ENCODE peak calls at places on chromosomes 3 and 15, in four cellular contexts. M is suprapubic skin, N is adrenal gland, B is heart left ventricle. P is an unnamed sample.

GRCh38 chr3:136676009-136676408 is 76.2 kb downstream of the STAG1 start:
- DNase-seq in B (no peak), M (no peak), N (no peak), P (no peak)

GRCh38 chr15:25717116-25717755 is 145.9 kb downstream of the ATP10A start:
- DNase-seq in B (no peak), M (no peak), N (no peak), P (no peak)

GRCh38 chr15:58545307-58546065 is 113.7 kb downstream of the LIPC start:
- DNase-seq in B (no peak), N (no peak), M (no peak), P (no peak)

GRCh38 chr3:158107508-158108095 is 1.4 kb upstream of the SHOX2 start:
- DNase-seq in N (no peak), M (no peak), B (no peak), P (no peak)

GRCh38 chr3:69385723-69386483 is at the start of gene FRMD4B:
- DNase-seq in M (peak), N (peak), B (peak), P (no peak)

GRCh38 chr15:47367991-47368390 is 349.3 kb upstream of the SEMA6D start:
- DNase-seq in M (no peak), B (no peak), N (no peak), P (no peak)

GRCh38 chr3:102224171-102224570 is 210.6 kb upstream of the ZPLD1 start:
- DNase-seq in B (no peak), N (no peak), M (no peak), P (no peak)

GRCh38 chr3:168417016-168417415 is 321.3 kb upstream of the GOLIM4 start:
- DNase-seq in N (no peak), M (no peak), B (no peak), P (no peak)

GRCh38 chr15:97091093-97091492 is 760.6 kb downstream of the NR2F2 start:
- DNase-seq in M (no peak), B (no peak), N (no peak), P (no peak)

GRCh38 chr15:36392666-36393266 is 186.7 kb upstream of the CDIN1 start:
- DNase-seq in M (no peak), N (no peak), B (no peak), P (no peak)

GRCh38 chr3:45748068-45748467 is 48.3 kb downstream of the SLC6A20 start:
- DNase-seq in M (no peak), B (no peak), N (no peak), P (no peak)

GRCh38 chr3:108292905-108293328 is 3.4 kb upstream of the HHLA2 start:
- DNase-seq in B (no peak), N (no peak), M (no peak), P (no peak)

GRCh38 chr3:24110051-24110450 is 165.0 kb downstream of the NR1D2 start:
- DNase-seq in M (no peak), N (no peak), B (no peak), P (no peak)

GRCh38 chr3:170485294-170485693 is 66.6 kb downstream of the CLDN11 start:
- DNase-seq in N (no peak), M (no peak), B (no peak), P (no peak)

GRCh38 chr3:124268355-124268754 is 276.4 kb upstream of the ROPN1 start:
- DNase-seq in B (no peak), M (no peak), N (no peak), P (no peak)

GRCh38 chr3:110811050-110811449 is 260.6 kb upstream of the NECTIN3 start:
- DNase-seq in B (no peak), M (no peak), N (no peak), P (no peak)

GRCh38 chr15:56532766-56533455 is 68.0 kb upstream of the MNS1 start:
- DNase-seq in B (no peak), N (no peak), M (no peak), P (no peak)

GRCh38 chr3:98021821-98022220 is 13.3 kb downstream of the GABRR3 start:
- DNase-seq in B (no peak), N (no peak), M (no peak), P (no peak)

GRCh38 chr15:62824111-62824737 is 218.3 kb upstream of the TPM1 start:
- DNase-seq in B (no peak), N (no peak), M (no peak), P (peak)

GRCh38 chr15:85704021-85704420 is 90.7 kb downstream of the KLHL25 start:
- DNase-seq in N (no peak), B (no peak), M (no peak), P (no peak)

GRCh38 chr15:58520936-58521292 is 89.1 kb downstream of the LIPC start:
- DNase-seq in B (no peak), N (no peak), M (no peak), P (no peak)

GRCh38 chr15:34122771-34123183 is 20.9 kb downstream of the PGBD4 start:
- DNase-seq in M (no peak), B (no peak), N (no peak), P (peak)

GRCh38 chr3:150635526-150635925 is 32.4 kb downstream of the SELENOT start:
- DNase-seq in M (no peak), N (no peak), B (no peak), P (no peak)

GRCh38 chr3:42705962-42706585 is 3.5 kb upstream of the HHATL start:
- DNase-seq in M (no peak), N (no peak), B (peak), P (no peak)

GRCh38 chr3:64431717-64432116 is 206.5 kb upstream of the PRICKLE2 start:
- DNase-seq in B (no peak), M (no peak), N (no peak), P (no peak)

GRCh38 chr15:40749151-40749630 is 5.9 kb downstream of the RMDN3 start:
- DNase-seq in N (no peak), M (no peak), B (no peak), P (no peak)

GRCh38 chr3:191342391-191342790 is 12.1 kb upstream of the UTS2B start:
- DNase-seq in N (no peak), M (no peak), B (no peak), P (no peak)

GRCh38 chr3:127888564-127889107 is 26.4 kb upstream of the KBTBD12 start:
- DNase-seq in B (no peak), N (peak), M (no peak), P (no peak)

GRCh38 chr3:171615742-171616141 is 155.5 kb upstream of the TNIK start:
- DNase-seq in B (no peak), N (no peak), M (no peak), P (no peak)

GRCh38 chr3:129695203-129695602 is 88.7 kb upstream of the PLXND1 start:
- DNase-seq in B (no peak), N (no peak), M (no peak), P (no peak)

GRCh38 chr3:13425692-13426091 is 5.6 kb upstream of the NUP210 start:
- DNase-seq in N (no peak), B (no peak), M (no peak), P (no peak)

GRCh38 chr3:187738400-187739124 is 6.7 kb downstream of the BCL6 start:
- DNase-seq in B (peak), M (peak), N (peak), P (peak)

GRCh38 chr15:88465633-88466219 is 1.5 kb downstream of the MRPL46 start:
- DNase-seq in N (peak), M (no peak), B (no peak), P (no peak)

GRCh38 chr3:154422694-154423093 is 7.3 kb downstream of the GPR149 start:
- DNase-seq in M (no peak), B (no peak), N (no peak), P (no peak)

GRCh38 chr3:154431043-154431442 is 1.1 kb upstream of the GPR149 start:
- DNase-seq in N (no peak), M (no peak), B (no peak), P (no peak)

GRCh38 chr3:154427685-154428291 is 2.2 kb downstream of the GPR149 start:
- DNase-seq in N (no peak), B (no peak), M (no peak), P (no peak)

GRCh38 chr3:154430014-154430413 is at the start of gene GPR149:
- DNase-seq in N (no peak), M (no peak), B (no peak), P (no peak)

DNA sequence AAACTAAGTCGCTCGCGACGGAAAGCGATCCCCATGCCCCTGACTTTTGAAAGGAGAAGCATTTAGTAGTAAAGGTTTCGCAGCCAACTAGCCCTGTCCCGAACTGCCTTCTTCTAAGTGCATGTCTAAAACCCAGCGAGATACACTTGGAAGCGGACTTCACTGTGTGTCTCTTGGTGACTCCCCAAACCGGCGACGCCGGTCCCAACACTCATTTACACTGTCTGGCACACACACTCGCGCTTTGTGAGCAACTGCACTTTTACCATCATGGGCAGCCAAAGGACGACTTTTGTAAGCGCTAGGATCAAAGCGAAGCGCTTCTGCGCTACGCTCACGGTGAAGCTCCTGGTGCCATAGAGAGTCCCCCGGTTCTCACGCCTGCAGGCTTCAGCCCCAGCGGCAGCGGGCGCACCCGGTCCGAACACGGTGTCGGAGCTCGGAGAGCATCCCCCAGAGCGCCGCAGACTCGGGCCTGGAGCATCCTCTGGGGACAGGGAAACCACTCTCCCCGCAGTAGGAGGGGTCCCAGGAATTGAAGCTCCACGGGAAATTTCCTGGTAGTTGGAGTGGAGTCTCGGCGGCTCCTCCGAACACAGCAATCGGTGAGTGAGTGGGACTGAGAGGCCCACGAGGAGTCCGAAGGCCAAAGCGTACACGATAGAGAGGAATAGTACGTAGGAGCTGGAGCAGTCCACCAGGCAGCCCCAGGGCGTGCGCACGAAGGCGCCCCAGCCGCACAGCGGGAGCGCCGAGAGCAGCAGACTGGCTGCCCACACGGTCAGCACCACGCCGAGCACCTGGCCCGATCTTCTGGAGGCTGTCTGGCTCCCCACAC is 1.4 kb downstream of the GPR149 start:
- DNase-seq in M (no peak), B (no peak), N (no peak), P (no peak)
- TF ChIP-seq POLR2A in M (no peak), B (no peak), N (no peak), P (no peak)

GRCh38 chr3:183254816-183255730 is 2.0 kb downstream of the B3GNT5 start:
- DNase-seq in B (no peak), N (no peak), M (no peak), P (no peak)

GRCh38 chr3:183253961-183254815 is 1.1 kb downstream of the B3GNT5 start:
- DNase-seq in B (peak), N (peak), M (no peak), P (peak)

GRCh38 chr3:183252108-183252782 is 808 bp upstream of the B3GNT5 start:
- DNase-seq in M (no peak), N (no peak), B (no peak), P (no peak)

GRCh38 chr3:183253364-183253960 is 409 bp downstream of the B3GNT5 start:
- DNase-seq in N (peak), M (peak), B (peak), P (peak)

DNA sequence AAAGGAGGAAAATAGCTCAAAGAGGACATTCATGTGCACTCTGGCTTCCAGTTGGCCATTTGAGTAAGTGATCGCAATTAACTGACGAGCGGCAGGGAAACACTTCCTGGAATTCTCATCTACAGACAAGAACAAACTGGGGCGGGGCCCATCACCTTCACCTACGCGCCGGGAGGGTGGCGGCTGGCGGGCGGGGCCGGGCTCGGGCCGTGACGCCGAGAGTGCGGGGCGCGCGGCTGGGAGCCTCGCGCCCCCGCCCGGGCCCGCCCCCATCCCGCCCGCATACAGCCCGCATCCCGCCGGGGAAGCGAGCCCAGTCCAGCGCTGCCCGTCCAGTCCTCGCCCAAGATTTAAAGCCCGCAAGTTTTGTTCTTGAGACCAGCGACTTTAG is at the start of gene B3GNT5:
- DNase-seq in B (peak), N (no peak), M (peak), P (peak)
- TF ChIP-seq POLR2A in B (no peak), N (no peak), M (no peak), P (no peak)

GRCh38 chr15:101264911-101265641 is 12.2 kb downstream of the SELENOS start:
- DNase-seq in B (no peak), N (no peak), M (no peak), P (no peak)
- TF ChIP-seq POLR2A in B (no peak), N (no peak), M (no peak), P (no peak)

GRCh38 chr15:77420610-77421369 is at the start of gene HMG20A:
- DNase-seq in B (peak), M (peak), N (peak), P (peak)
- TF ChIP-seq POLR2A in B (no peak), M (peak), N (peak), P (peak)

DNA sequence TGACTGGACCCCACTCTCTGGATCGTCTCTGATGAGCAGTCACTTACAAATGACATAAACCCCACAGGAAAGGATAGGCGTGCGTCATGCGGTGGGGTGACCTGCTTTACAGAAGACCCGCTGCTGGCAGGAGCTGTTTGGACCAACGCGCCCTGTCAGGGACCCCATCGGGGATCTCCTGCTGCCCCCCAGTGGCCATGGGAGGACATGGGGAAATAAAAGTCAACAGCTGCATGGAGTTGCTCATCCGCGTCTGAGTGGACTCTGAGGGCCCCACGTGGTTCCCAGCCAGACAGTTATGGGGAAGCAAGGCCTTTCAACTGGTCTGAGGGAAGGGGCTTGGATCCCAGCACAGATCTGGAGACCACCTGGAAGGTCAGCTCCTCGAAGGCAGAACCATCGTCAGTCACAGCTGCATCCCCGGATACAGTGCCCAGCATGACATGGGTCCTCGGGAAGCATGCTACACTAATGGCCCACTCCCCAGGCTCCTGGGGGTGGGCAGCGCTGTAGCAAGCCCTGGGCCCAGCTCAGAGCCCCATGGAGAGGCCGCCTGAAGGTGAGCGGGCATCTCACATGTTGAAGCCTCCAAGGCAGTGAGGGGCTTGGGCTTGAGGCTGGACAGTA is 32.1 kb downstream of the PTH1R start:
- DNase-seq in N (peak), B (peak), M (peak), P (peak)
- TF ChIP-seq POLR2A in N (no peak), B (no peak), M (no peak), P (no peak)

GRCh38 chr15:65791335-65792129 is 561 bp downstream of the DENND4A start:
- DNase-seq in B (peak), M (peak), N (peak), P (no peak)
- TF ChIP-seq POLR2A in B (no peak), M (no peak), N (no peak), P (no peak)

DNA sequence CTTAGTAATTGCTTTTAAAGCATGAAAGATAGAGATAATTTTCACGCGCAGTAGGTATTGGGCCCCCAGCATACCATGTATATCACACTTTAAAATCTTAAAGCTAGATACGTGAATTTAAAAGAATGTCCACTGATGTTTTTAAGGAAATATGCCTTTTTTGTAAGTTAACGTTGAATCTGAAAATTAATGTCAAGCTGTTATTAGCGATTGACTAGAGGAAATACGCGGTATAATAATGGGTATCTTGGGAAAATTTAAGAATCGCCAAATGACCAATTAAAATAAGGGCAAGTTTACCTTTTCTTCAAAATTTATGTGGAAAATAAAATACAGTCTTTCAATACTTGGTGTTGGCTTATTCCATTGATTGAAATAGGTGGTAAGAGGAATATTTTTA is 13.3 kb upstream of the CHD2 start:
- DNase-seq in M (no peak), N (no peak), B (no peak), P (no peak)
- TF ChIP-seq POLR2A in M (no peak), N (no peak), B (no peak), P (no peak)

DNA sequence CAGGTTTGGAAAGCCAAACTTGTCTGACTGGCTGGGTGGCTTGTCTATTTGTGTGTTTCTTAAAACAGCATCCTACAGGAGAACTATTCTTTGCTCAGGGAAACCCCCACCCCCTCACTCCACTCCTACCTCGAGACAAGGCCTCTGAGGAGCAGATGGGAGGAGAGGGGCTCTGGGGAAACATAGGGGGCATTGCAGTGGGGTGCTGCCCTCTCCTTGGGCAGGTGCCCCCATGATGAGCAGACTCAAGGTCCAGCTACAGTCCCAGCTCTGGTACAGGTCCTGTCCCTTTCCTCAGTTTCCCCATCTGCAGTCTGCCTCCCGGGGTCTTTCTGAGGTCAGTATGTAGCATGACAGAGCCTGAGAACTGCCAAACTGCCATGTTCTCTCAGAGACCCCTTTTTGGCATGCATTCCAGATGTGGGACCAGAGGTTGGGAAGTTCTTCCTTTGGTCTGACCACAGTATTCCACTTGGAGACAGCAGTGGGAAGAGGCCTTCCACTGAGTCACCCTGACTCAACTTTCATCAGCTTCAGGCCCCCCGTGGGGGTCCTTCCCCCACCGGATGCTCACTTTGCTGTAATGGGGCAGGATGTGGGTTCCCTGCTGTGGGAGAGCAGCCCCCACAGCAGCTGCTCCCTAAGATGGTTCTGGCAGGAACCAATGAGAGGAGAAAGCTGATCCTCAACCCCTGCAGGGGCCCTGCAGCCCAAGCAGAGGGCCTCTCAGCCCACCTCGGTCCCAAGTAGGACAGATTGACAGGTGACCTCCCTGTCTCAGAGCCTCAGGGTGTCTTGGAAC is 32.3 kb upstream of the CYP11A1 start:
- DNase-seq in M (no peak), N (no peak), B (no peak), P (no peak)
- TF ChIP-seq POLR2A in M (no peak), N (no peak), B (no peak), P (no peak)